ENCODE peak calls at places on chromosomes 4 and X, in ten cellular contexts. X is Daoy; Y is GM12865; A is HCEC 1CT; I is HT-29; Z is endothelial cell; U is mucosa of descending colon; E is stimulated activated CD4-positive, alpha-beta T cell treated with anti-CD3 and anti-CD28 coated beads, TNF-alpha, amount 100 ng/mL, for 24 hours; S is left ventricle myocardium superior; W is ELF-1. V is an unnamed sample.

GRCh38 chr4:28443786-28444412 is 1583.3 kb downstream of the STIM2 start:
- DNase-seq in X (no peak), Y (no peak), A (no peak), I (peak), Z (no peak), U (no peak), E (no peak), S (no peak), W (peak), V (no peak)

GRCh38 chr4:181166742-181167399 is 1076.3 kb upstream of the TENM3 start:
- DNase-seq in X (no peak), Y (no peak), A (no peak), I (no peak), Z (no peak), U (no peak), E (no peak), S (no peak), W (peak), V (no peak)

GRCh38 chrX:31423575-31424284 is 351.9 kb upstream of the FTHL17 start:
- DNase-seq in X (peak), Y (peak), A (peak), I (peak), Z (peak), U (no peak), E (no peak), S (peak), W (peak), V (no peak)

GRCh38 chrX:373641-374471 is 12.9 kb downstream of the PPP2R3B start:
- DNase-seq in X (no peak), Y (no peak), A (no peak), I (no peak), Z (peak), U (no peak), E (peak), S (peak), W (peak), V (no peak)

GRCh38 chr4:1793496-1793840 is 375 bp downstream of the FGFR3 start:
- DNase-seq in X (peak), Y (peak), A (no peak), I (no peak), Z (peak), U (no peak), E (peak), S (peak), W (no peak), V (no peak)

GRCh38 chr4:1851160-1851559 is 4.8 kb downstream of the LETM1 start:
- DNase-seq in X (no peak), Y (no peak), A (no peak), I (peak), Z (no peak), U (no peak), E (no peak), S (no peak), W (no peak), V (no peak)

GRCh38 chrX:17521871-17522693 is 147.1 kb downstream of the NHS start:
- DNase-seq in X (peak), Y (peak), A (peak), I (peak), Z (peak), U (no peak), E (no peak), S (no peak), W (peak), V (no peak)

GRCh38 chrX:56281789-56282188 is 49.6 kb downstream of the KLF8 start:
- DNase-seq in X (peak), Y (peak), A (no peak), I (peak), Z (peak), U (no peak), E (no peak), S (no peak), W (no peak), V (no peak)

GRCh38 chr4:72701987-72702819 is 133.2 kb upstream of the ADAMTS3 start:
- DNase-seq in X (peak), Y (peak), A (peak), I (peak), Z (peak), U (no peak), E (no peak), S (no peak), W (no peak), V (no peak)

GRCh38 chr4:141390527-141391046 is 169.9 kb downstream of the ZNF330 start:
- DNase-seq in X (no peak), Y (peak), A (no peak), I (no peak), Z (no peak), U (no peak), E (no peak), S (no peak), W (no peak), V (no peak)

GRCh38 chrX:18983711-18984380 is at the start of gene PHKA2:
- DNase-seq in X (peak), Y (no peak), A (no peak), I (peak), Z (peak), U (peak), E (peak), S (peak), W (peak), V (peak)

GRCh38 chr4:89703831-89704230 is 133.1 kb downstream of the SNCA start:
- DNase-seq in X (peak), Y (no peak), A (peak), I (no peak), Z (no peak), U (no peak), E (no peak), S (no peak), W (no peak), V (no peak)

GRCh38 chrX:43845776-43846175 is 36.5 kb downstream of the MAOB start:
- DNase-seq in X (no peak), Y (no peak), A (no peak), I (no peak), Z (no peak), U (no peak), E (no peak), S (no peak), W (no peak), V (no peak)

GRCh38 chrX:23389196-23389792 is 54.6 kb downstream of the PTCHD1 start:
- DNase-seq in X (no peak), Y (no peak), A (no peak), I (no peak), Z (no peak), U (no peak), E (no peak), S (no peak), W (peak), V (peak)

GRCh38 chrX:29659911-29660310 is 555.5 kb upstream of the MAGEB2 start:
- DNase-seq in X (peak), Y (no peak), A (no peak), I (no peak), Z (no peak), U (no peak), E (no peak), S (no peak), W (no peak), V (no peak)

GRCh38 chr4:124432500-124432899 is 280.0 kb downstream of the ANKRD50 start:
- DNase-seq in X (no peak), Y (no peak), A (peak), I (peak), Z (no peak), U (no peak), E (no peak), S (no peak), W (no peak), V (no peak)

GRCh38 chrX:68681443-68681941 is 34.0 kb downstream of the STARD8 start:
- DNase-seq in X (peak), Y (no peak), A (no peak), I (no peak), Z (no peak), U (no peak), E (no peak), S (no peak), W (no peak), V (no peak)

GRCh38 chr4:153131478-153132069 is 72.7 kb upstream of the TRIM2 start:
- DNase-seq in X (no peak), Y (no peak), A (no peak), I (no peak), Z (no peak), U (no peak), E (no peak), S (no peak), W (no peak), V (no peak)

GRCh38 chr4:21184788-21185187 is 484.5 kb downstream of the PACRGL start:
- DNase-seq in X (no peak), Y (no peak), A (no peak), I (no peak), Z (no peak), U (no peak), E (no peak), S (no peak), W (no peak), V (no peak)

GRCh38 chr4:48570646-48571220 is 80.7 kb downstream of the ZAR1 start:
- DNase-seq in X (no peak), Y (no peak), A (peak), I (no peak), Z (no peak), U (no peak), E (no peak), S (no peak), W (no peak), V (no peak)

GRCh38 chrX:153507484-153508178 is 9.8 kb upstream of the ATP2B3 start:
- DNase-seq in X (peak), Y (peak), A (peak), I (peak), Z (peak), U (peak), E (peak), S (peak), W (peak), V (peak)

GRCh38 chrX:53456254-53456653 is 22.1 kb upstream of the HSD17B10 start:
- DNase-seq in X (no peak), Y (no peak), A (peak), I (no peak), Z (no peak), U (no peak), E (no peak), S (no peak), W (no peak), V (no peak)

GRCh38 chr4:73901031-73901430 is 31.8 kb downstream of the CXCL1 start:
- DNase-seq in X (peak), Y (no peak), A (peak), I (no peak), Z (no peak), U (no peak), E (no peak), S (no peak), W (no peak), V (no peak)

GRCh38 chrX:154655346-154655745 is 2.0 kb upstream of the CTAG2 start:
- DNase-seq in X (no peak), Y (no peak), A (no peak), I (no peak), Z (no peak), U (no peak), E (no peak), S (no peak), W (no peak), V (no peak)

GRCh38 chr4:168608771-168609170 is 111.9 kb downstream of the PALLD start:
- DNase-seq in X (no peak), Y (no peak), A (no peak), I (no peak), Z (no peak), U (no peak), E (no peak), S (no peak), W (no peak), V (no peak)

GRCh38 chr4:148951346-148951745 is 509.1 kb upstream of the NR3C2 start:
- DNase-seq in X (no peak), Y (no peak), A (no peak), I (no peak), Z (no peak), U (no peak), E (no peak), S (no peak), W (no peak), V (no peak)